ENCODE peak calls at places on chromosome 14, in four cellular contexts. O is B cell, H is kidney epithelial cell, K is T-helper 1 cell. T is an unnamed sample.
A peak's percentile ranks its signal among the peaks of the same experiment; 100 is the strongest.

GRCh38 chr14:79417961-79418360 is 793.3 kb downstream of the DIO2 start:
- DNase-seq in K (no peak), O (no peak), H (no peak), T (no peak)

GRCh38 chr14:33454022-33454645 is 496.7 kb downstream of the EGLN3 start:
- DNase-seq in H (no peak), O (no peak), K (no peak), T (no peak)

GRCh38 chr14:22264759-22265158 is 324.3 kb downstream of the DAD1 start:
- DNase-seq in O (no peak), H (no peak), K (no peak), T (no peak)

GRCh38 chr14:31945074-31945613 is 132.0 kb upstream of the ARHGAP5 start:
- DNase-seq in K (peak; percentile 13), O (no peak), H (no peak), T (no peak)

GRCh38 chr14:39025810-39026627 is 77.0 kb downstream of the SEC23A start:
- DNase-seq in H (no peak), O (no peak), K (no peak), T (no peak)

GRCh38 chr14:25180221-25180620 is 130.3 kb upstream of the STXBP6 start:
- DNase-seq in H (no peak), K (no peak), O (no peak), T (no peak)

GRCh38 chr14:89420502-89420901 is 3.5 kb upstream of the FOXN3 start:
- DNase-seq in H (no peak), K (no peak), O (no peak), T (no peak)

GRCh38 chr14:101241147-101241546 is 320.1 kb upstream of the DIO3 start:
- DNase-seq in K (no peak), O (no peak), H (no peak), T (no peak)

GRCh38 chr14:53630336-53630735 is 326.3 kb downstream of the BMP4 start:
- DNase-seq in H (no peak), K (no peak), O (no peak), T (no peak)

GRCh38 chr14:104531421-104532190 is 48.0 kb upstream of the C14orf180 start:
- DNase-seq in O (peak; percentile 19), H (no peak), K (no peak), T (no peak)

GRCh38 chr14:59398841-59399240 is 66.3 kb downstream of the GPR135 start:
- DNase-seq in H (no peak), O (no peak), K (no peak), T (no peak)

GRCh38 chr14:24900281-24900868 is 149.6 kb downstream of the STXBP6 start:
- DNase-seq in K (no peak), O (no peak), H (no peak), T (no peak)

GRCh38 chr14:74825008-74825407 is 50.9 kb downstream of the PROX2 start:
- DNase-seq in H (peak; percentile 14), O (no peak), K (no peak), T (no peak)

GRCh38 chr14:41718477-41719166 is 111.9 kb downstream of the LRFN5 start:
- DNase-seq in K (no peak), O (no peak), H (no peak), T (no peak)

GRCh38 chr14:93219103-93219726 is 12.2 kb downstream of the UBR7 start:
- DNase-seq in K (peak; percentile 48), H (peak; percentile 48), O (peak; percentile 72), T (no peak)